ENCODE peak calls at places on chromosomes 7 and 10, in four cellular contexts. One of them, this sample, is unnamed.

GRCh38 chr10:921471-922414 is 9.8 kb downstream of the LARP4B start:
- DNase-seq in thoracic aorta: no peak
- DNase-seq in natural killer cell: no peak
- DNase-seq in OCI-LY7: no peak
- DNase-seq in this sample: no peak

GRCh38 chr7:1691601-1692499 is 21.8 kb downstream of the ELFN1 start:
- DNase-seq in thoracic aorta: no peak
- DNase-seq in natural killer cell: no peak
- DNase-seq in OCI-LY7: no peak
- DNase-seq in this sample: no peak

GRCh38 chr7:12091164-12091563 is 119.9 kb upstream of the TMEM106B start:
- DNase-seq in thoracic aorta: no peak
- DNase-seq in OCI-LY7: no peak
- DNase-seq in natural killer cell: no peak
- DNase-seq in this sample: no peak

GRCh38 chr7:104723001-104723400 is 291.0 kb upstream of the KMT2E start:
- DNase-seq in natural killer cell: no peak
- DNase-seq in thoracic aorta: no peak
- DNase-seq in OCI-LY7: no peak
- DNase-seq in this sample: no peak

GRCh38 chr10:4514445-4515108 is 311.4 kb upstream of the AKR1E2 start:
- DNase-seq in OCI-LY7: peak; percentile 9
- DNase-seq in thoracic aorta: no peak
- DNase-seq in natural killer cell: no peak
- DNase-seq in this sample: peak; percentile 36

GRCh38 chr7:149285581-149285975 is 23.6 kb downstream of the ZNF783 start:
- DNase-seq in natural killer cell: no peak
- DNase-seq in OCI-LY7: no peak
- DNase-seq in thoracic aorta: no peak
- DNase-seq in this sample: no peak

GRCh38 chr7:147605326-147605725 is 985.2 kb upstream of the C7orf33 start:
- DNase-seq in thoracic aorta: no peak
- DNase-seq in natural killer cell: no peak
- DNase-seq in OCI-LY7: no peak
- DNase-seq in this sample: no peak

GRCh38 chr10:123798856-123799255 is 92.8 kb downstream of the CPXM2 start:
- DNase-seq in thoracic aorta: no peak
- DNase-seq in natural killer cell: no peak
- DNase-seq in OCI-LY7: no peak
- DNase-seq in this sample: no peak

GRCh38 chr10:93999401-93999851 is 5.7 kb downstream of the PLCE1 start:
- DNase-seq in natural killer cell: no peak
- DNase-seq in OCI-LY7: no peak
- DNase-seq in thoracic aorta: peak; percentile 32
- DNase-seq in this sample: no peak

GRCh38 chr10:127228195-127228785 is 31.9 kb upstream of the INSYN2A start:
- DNase-seq in OCI-LY7: no peak
- DNase-seq in natural killer cell: no peak
- DNase-seq in thoracic aorta: peak; percentile 11
- DNase-seq in this sample: no peak

GRCh38 chr7:47256016-47256415 is 325.9 kb downstream of the TNS3 start:
- DNase-seq in OCI-LY7: no peak
- DNase-seq in natural killer cell: no peak
- DNase-seq in thoracic aorta: no peak
- DNase-seq in this sample: no peak

GRCh38 chr7:104240400-104240799 is 32.6 kb upstream of the ORC5 start:
- DNase-seq in natural killer cell: no peak
- DNase-seq in OCI-LY7: no peak
- DNase-seq in thoracic aorta: no peak
- DNase-seq in this sample: no peak

DNA sequence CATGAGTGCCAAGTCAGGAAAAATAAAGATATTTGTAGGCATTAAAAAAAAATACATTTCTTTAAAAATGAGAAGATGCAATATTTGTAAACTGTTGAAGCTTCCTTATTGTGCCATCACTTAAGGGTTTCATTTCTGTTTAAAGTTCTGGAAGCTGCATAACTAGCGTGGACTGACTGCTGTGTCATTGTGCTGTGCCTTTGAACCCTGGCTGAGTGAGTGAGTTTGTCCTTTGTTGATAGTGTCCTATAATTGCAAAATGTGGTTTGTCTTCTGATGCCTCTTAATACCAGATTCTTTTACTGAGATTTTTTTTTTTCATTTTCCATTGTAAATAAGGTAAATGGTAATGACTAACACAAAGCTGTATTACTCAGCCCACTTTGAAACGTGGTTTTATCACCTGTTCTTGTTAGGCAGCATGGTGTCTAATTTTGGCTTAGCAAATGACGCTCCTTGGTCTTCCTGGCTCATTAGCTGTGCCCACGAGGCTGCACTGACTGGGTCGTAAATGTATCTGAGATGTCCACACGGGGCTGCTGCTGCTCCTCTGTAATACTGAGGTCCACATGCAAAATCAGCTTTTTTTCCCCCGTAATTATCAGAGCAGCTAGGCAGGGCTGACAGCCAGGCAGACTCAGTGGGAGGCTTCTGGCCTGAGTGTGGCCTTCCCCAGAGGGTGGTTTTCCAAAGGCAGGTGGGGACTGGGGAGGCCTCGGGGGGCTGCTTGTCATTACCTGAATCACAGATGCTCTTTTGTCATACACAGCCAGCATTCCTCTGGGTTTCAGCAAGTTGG is 14.8 kb downstream of the ZSCAN25 start:
- DNase-seq in OCI-LY7: peak; percentile 9
- DNase-seq in thoracic aorta: no peak
- DNase-seq in natural killer cell: no peak
- DNase-seq in this sample: no peak
- TF ChIP-seq CTCF in OCI-LY7: peak; percentile 32
- TF ChIP-seq CTCF in thoracic aorta: no peak
- TF ChIP-seq CTCF in natural killer cell: no peak
- TF ChIP-seq CTCF in this sample: no peak

DNA sequence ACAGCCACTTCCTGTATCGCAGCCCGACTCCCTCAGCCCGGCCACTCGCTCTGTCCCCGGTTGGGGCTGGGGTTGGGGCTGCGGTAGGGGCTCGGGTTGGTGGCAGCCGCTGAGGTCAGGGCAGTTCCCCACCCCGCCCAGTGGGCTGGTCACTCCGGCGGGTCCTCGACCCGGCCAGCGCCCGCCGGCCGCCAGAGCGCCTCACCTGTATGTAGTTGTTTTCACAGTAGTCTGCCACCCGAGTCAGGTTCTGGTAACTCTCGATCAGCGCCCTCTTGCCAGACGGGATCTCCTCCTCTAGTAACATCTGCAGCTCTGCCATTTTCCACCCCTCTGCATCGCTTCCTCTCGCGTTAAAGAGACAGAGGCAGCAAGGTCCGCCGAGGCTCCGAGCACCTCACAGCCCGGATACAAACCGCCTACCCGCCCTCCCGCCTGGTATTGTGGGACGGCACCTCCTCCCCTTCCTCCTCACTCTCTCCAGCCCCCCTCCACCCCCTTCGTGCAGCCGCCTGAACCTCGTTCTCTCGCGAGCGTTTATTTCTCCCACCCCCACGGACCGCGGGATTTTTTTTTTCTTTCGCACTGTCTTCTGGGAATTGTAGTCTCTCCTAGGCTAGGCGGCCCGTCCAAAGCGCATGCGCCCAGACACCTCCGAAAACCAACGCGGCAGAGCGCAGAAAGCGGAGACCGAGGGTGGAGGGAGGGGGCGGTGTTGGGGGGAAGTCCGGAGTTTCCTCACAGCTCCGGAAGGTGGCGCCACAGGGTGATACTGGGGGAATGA is at the start of gene ABI1:
- DNase-seq in thoracic aorta: peak; percentile 93
- DNase-seq in OCI-LY7: peak; percentile 99
- DNase-seq in natural killer cell: peak; percentile 92
- DNase-seq in this sample: peak; percentile 87
- TF ChIP-seq CTCF in thoracic aorta: peak; percentile 77
- TF ChIP-seq CTCF in OCI-LY7: no peak
- TF ChIP-seq CTCF in natural killer cell: no peak
- TF ChIP-seq CTCF in this sample: peak; percentile 33

DNA sequence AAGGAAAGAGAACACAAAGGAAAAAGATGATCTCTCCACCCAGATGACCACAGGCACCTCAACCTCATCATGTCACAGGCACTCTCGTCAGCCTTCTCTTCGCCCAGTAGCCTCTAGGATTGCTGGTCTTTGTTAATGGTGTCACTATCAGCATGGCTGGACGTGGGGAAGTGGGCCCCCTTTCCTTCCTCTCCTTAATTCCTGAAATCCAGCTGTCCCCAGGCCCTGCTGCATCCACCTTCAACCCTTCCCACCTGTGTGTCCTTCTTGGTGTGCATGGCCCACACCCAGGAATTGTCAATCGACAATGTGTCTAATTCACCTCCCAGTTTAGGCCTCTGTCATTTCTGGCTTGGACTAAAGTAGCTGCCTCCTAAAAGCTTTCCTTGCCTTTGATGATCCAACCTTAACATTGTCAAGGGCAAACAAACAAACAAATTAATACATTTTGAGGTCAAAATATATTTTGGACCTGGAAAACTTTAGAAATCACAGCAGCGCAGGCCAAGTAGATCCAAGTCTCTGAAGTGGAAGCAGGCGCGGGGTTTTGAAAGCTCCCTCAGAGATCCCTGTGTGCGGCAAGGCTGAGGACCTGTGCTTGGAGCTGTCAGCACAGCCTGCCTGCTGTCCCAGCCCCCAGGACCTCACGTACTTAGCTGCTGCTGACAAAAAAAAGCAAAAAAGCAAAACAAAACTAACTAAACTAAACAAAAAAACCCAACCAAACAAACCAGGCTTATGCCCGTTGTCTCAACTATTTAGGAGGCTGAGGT is 193.3 kb upstream of the LYZL2 start:
- DNase-seq in natural killer cell: no peak
- DNase-seq in OCI-LY7: no peak
- DNase-seq in thoracic aorta: no peak
- DNase-seq in this sample: no peak
- TF ChIP-seq CTCF in natural killer cell: no peak
- TF ChIP-seq CTCF in OCI-LY7: no peak
- TF ChIP-seq CTCF in thoracic aorta: no peak
- TF ChIP-seq CTCF in this sample: no peak

GRCh38 chr10:24722676-24723385 is 856 bp downstream of the ARHGAP21 start:
- DNase-seq in natural killer cell: peak; percentile 37
- DNase-seq in thoracic aorta: no peak
- DNase-seq in OCI-LY7: peak; percentile 74
- DNase-seq in this sample: peak; percentile 60
- TF ChIP-seq CTCF in natural killer cell: no peak
- TF ChIP-seq CTCF in thoracic aorta: no peak
- TF ChIP-seq CTCF in OCI-LY7: peak; percentile 23
- TF ChIP-seq CTCF in this sample: no peak

DNA sequence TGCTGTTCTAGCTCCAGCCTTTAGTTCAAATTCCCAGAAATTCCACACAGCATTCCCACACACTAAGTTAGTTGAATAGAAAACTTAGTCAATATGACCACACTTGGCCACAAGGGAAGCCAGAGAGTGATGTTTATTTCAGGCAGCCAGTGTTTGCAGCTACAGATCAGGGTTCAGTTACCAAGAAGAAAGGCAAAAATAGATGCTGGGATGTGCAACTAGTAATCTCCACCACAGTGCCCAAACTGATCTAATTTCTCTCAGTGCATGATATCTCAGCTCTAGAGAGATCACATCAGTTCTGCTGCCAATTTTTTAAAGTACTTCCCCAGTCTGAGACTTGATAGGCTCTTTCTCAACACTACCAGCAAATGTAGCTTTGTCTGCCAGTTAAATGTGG is 17.6 kb downstream of the SLF2 start:
- DNase-seq in natural killer cell: no peak
- DNase-seq in OCI-LY7: no peak
- DNase-seq in thoracic aorta: no peak
- DNase-seq in this sample: no peak
- TF ChIP-seq CTCF in natural killer cell: no peak
- TF ChIP-seq CTCF in OCI-LY7: no peak
- TF ChIP-seq CTCF in thoracic aorta: no peak
- TF ChIP-seq CTCF in this sample: no peak

DNA sequence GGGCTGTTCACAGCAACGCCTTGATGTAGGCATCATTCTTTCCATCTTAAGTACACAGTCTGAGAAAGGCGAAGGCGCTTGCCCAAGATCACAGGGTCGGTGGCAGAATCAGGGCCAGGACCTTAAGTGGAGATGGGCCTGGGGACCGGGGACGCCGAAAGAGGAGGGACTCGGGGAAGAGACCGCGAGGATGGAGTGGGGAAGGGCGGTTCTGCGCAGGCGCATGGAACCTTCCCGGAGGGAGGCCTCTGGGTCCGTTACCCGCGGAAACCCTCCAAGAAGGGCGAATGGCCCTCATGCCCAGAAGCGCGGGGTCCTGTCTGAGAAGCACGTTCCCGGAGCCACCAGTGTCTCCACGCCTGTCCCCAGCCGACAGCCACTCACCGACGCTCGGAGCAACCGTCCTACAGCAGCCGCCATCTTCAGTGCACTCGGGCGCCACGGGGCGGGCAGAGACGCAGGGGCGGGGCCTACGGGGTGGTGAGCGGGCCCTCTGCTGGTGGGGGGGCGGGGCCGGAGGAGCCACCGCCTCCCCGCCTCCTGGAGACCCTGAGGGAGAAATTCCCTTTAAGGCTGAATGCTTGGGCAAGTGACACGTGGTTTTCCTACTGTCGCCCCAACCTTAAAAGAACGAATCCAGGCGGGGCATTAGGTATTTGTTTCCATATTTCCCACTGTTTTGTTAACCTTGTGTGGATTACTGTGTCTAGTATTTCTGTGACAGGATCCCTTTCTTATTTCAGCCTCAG is at the start of gene PRDX3:
- DNase-seq in natural killer cell: peak; percentile 90
- DNase-seq in OCI-LY7: peak; percentile 92
- DNase-seq in thoracic aorta: peak; percentile 86
- DNase-seq in this sample: peak; percentile 92
- TF ChIP-seq CTCF in natural killer cell: peak; percentile 14
- TF ChIP-seq CTCF in OCI-LY7: peak; percentile 24
- TF ChIP-seq CTCF in thoracic aorta: no peak
- TF ChIP-seq CTCF in this sample: no peak

DNA sequence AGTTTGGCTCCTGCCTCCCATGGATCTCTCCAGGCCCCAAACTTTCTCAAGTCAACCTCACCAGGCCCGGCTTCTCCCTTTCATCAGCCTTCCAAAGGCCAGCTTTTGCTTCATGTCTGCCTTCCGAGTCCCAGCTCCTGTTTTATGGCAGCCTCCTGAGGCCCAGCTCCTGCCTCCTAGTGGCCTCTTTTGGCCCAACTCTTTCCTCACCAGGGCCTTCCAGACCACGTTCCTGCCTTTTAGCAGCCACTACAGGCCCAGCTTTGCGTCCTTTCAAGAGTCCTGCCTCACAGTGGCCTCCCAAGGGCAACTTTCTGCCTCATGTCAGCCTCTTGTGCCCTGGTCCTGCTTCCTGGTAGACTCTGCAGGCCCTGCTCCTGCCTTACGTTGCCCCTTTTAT is 15.3 kb upstream of the TMEM248 start:
- DNase-seq in thoracic aorta: no peak
- DNase-seq in OCI-LY7: no peak
- DNase-seq in natural killer cell: no peak
- DNase-seq in this sample: no peak
- TF ChIP-seq CTCF in thoracic aorta: no peak
- TF ChIP-seq CTCF in OCI-LY7: peak; percentile 51
- TF ChIP-seq CTCF in natural killer cell: no peak
- TF ChIP-seq CTCF in this sample: no peak

This sample was measured in activated B cell treated with CpG ODN at 0.5 μM for 24 hours.